ENCODE peak calls at places on chromosomes 1 and 21, in nine cellular contexts. B is left lung; J is psoas muscle; U is Panc1; H is HCT116; M is HepG2; K is A549; R is CD4-positive, CD25-positive, alpha-beta regulatory T cell; X is body of pancreas. O is an unnamed sample.

GRCh38 chr21:27975514-27975913 is 1008.6 kb upstream of the ADAMTS5 start:
- ATAC-seq in X (no peak), U (no peak), H (no peak), B (no peak), K (no peak), R (no peak), J (no peak), M (no peak), O (no peak)

GRCh38 chr1:153648000-153648643 is 10.4 kb upstream of the SNAPIN start:
- ATAC-seq in K (no peak), U (peak; percentile 27), H (peak; percentile 21), X (no peak), B (no peak), R (no peak), M (no peak), J (no peak), O (no peak)

GRCh38 chr1:178644308-178645120 is 80.5 kb upstream of the RALGPS2 start:
- ATAC-seq in B (no peak), H (no peak), U (no peak), X (peak; percentile 71), J (peak; percentile 39), R (no peak), M (peak; percentile 65), K (no peak), O (no peak)

GRCh38 chr21:38376235-38376634 is 119.4 kb downstream of the KCNJ15 start:
- ATAC-seq in J (no peak), K (no peak), M (no peak), U (no peak), H (no peak), X (no peak), B (peak; percentile 71), R (no peak), O (no peak)

GRCh38 chr1:232589111-232589808 is 40.7 kb downstream of the SIPA1L2 start:
- ATAC-seq in B (no peak), J (no peak), U (no peak), K (no peak), R (no peak), H (no peak), M (no peak), X (peak; percentile 35), O (no peak)

GRCh38 chr21:45208627-45208951 is 79.1 kb downstream of the POFUT2 start:
- ATAC-seq in M (no peak), B (no peak), K (no peak), J (no peak), H (no peak), U (no peak), X (no peak), R (no peak), O (no peak)

GRCh38 chr1:89260042-89260441 is 12.6 kb downstream of the GBP5 start:
- ATAC-seq in X (no peak), B (no peak), J (no peak), K (no peak), H (peak; percentile 36), R (peak; percentile 13), U (no peak), M (no peak), O (no peak)

GRCh38 chr1:99590578-99591209 is 55.2 kb upstream of the PALMD start:
- ATAC-seq in X (peak; percentile 35), M (no peak), U (no peak), H (no peak), K (no peak), B (peak; percentile 57), J (no peak), R (no peak), O (peak; percentile 25)

GRCh38 chr1:152983743-152984142 is at the start of gene SPRR1A:
- ATAC-seq in B (no peak), X (no peak), J (no peak), R (no peak), M (no peak), H (no peak), K (no peak), U (no peak), O (no peak)

GRCh38 chr1:236066828-236067386 is 2.0 kb upstream of the NID1 start:
- ATAC-seq in H (no peak), M (no peak), U (no peak), X (no peak), R (peak; percentile 80), K (no peak), B (peak; percentile 18), J (no peak), O (peak; percentile 62)

GRCh38 chr1:15524283-15525042 is 448 bp upstream of the CASP9 start:
- ATAC-seq in M (peak; percentile 26), K (peak; percentile 56), U (peak; percentile 66), J (peak; percentile 73), R (peak; percentile 55), B (peak; percentile 73), H (peak; percentile 62), X (peak; percentile 67), O (peak; percentile 71)

GRCh38 chr21:44079846-44080245 is 27.4 kb upstream of the PWP2 start:
- ATAC-seq in J (no peak), R (no peak), H (no peak), M (no peak), B (peak; percentile 48), K (no peak), U (no peak), X (no peak), O (no peak)
- H3K4me3 ChIP-seq in J (no peak overlapping the region), R (no peak overlapping the region), H (no peak overlapping the region), M (no peak overlapping the region), B (no peak overlapping the region), K (no peak overlapping the region), U (no peak overlapping the region), X (no peak overlapping the region), O (no peak overlapping the region)

DNA sequence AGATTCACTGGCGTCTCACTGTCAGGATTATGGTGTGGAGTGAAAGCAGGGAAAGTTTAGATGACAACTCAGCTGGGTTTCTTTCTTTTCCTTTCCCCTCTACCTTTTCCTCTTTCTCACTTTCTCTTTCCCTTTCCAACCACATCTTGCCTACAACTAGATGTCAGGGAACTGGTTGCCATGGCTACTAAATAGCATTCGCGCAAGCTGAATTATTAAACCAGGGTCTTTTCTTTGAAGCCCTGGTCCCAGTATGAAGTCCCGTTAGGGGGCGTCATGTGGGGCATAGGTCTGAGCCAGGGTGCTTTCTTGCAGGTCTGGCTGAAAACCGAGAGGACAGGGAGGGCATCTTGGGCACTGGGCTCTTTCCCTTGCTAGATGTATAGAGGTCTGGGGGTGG is 168.4 kb upstream of the CACNA1E start:
- ATAC-seq in X (no peak), K (no peak), R (no peak), B (no peak), H (no peak), M (no peak), U (no peak), J (no peak), O (no peak)
- H3K4me3 ChIP-seq in X (no peak overlapping the region), K (no peak overlapping the region), R (no peak overlapping the region), B (no peak overlapping the region), H (no peak overlapping the region), M (no peak overlapping the region), U (peak overlapping the region; percentile 13), J (no peak overlapping the region), O (no peak overlapping the region)

DNA sequence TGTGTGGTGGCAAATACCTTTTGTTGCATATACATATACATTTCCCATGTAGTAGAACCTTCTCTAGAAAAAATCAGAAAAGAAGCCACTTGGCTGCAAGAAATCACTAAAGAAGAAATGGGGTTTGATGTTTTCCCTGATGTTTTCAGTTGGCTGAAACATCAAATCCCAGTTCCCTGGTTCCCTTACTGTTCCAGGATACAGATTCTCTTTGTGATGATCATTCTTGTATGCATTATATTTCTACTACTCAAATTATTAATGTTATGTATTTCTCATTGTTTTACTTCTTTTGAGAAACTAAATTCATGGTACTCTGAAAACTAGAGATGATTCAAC is 7.6 kb downstream of the RNU1-2 start:
- ATAC-seq in U (no peak), X (no peak), B (no peak), J (no peak), M (no peak), R (no peak), K (no peak), H (no peak), O (no peak)
- H3K4me3 ChIP-seq in U (peak overlapping the region; percentile 73), X (peak overlapping the region; percentile 3), B (peak overlapping the region; percentile 44), J (peak overlapping the region; percentile 81), M (peak overlapping the region; percentile 75), R (peak overlapping the region; percentile 76), K (peak overlapping the region; percentile 45), H (peak overlapping the region; percentile 55), O (peak overlapping the region; percentile 56)

GRCh38 chr1:18643154-18644012 is 12.7 kb downstream of the PAX7 start:
- ATAC-seq in K (no peak), B (no peak), H (peak; percentile 86), R (no peak), J (peak; percentile 31), U (peak; percentile 62), M (peak; percentile 78), X (no peak), O (no peak)

GRCh38 chr1:18646091-18646775 is 15.6 kb downstream of the PAX7 start:
- ATAC-seq in J (no peak), K (no peak), M (no peak), B (peak; percentile 66), R (no peak), X (no peak), U (no peak), H (no peak), O (no peak)

GRCh38 chr1:18644013-18644399 is 13.4 kb downstream of the PAX7 start:
- ATAC-seq in M (no peak), B (no peak), H (no peak), J (no peak), U (no peak), R (no peak), X (no peak), K (no peak), O (no peak)

GRCh38 chr1:18645172-18646090 is 14.8 kb downstream of the PAX7 start:
- ATAC-seq in U (peak; percentile 13), X (no peak), H (no peak), J (no peak), R (no peak), B (peak; percentile 17), K (no peak), M (peak; percentile 44), O (no peak)

DNA sequence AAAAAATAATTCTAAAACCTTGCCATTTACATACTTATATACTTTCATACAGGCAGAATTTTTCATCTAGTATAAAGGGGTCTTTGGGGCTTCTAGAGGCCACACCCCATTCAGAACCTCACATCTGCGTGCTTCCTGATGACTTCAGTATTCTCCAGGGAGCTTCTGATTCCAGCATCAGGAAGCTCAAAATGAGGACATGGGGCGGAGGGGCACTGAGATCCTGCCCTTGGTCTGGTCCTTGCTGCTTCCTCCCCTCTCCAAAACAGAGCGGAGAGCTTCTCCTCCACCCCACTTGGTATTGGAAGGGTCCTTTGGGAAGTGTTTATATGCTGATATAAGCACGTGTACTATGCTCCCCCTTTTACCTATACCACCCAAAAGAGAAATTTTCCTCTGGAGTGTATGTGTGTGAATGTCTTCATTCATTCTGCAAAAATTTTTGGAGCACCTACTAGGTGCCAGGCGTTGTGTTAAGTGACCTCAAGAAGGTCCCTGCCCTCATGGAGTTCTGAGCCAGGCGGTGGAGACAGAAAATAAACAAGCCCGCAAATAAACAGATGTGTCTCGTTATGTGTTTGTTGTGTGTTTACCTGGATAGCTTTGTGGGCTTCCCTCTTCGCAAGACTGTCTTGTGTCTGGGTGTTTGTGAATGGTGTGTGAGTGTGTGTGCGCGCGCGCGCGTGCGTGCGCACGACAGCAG is 14.0 kb downstream of the PAX7 start:
- ATAC-seq in R (no peak), H (no peak), X (no peak), B (no peak), M (no peak), J (no peak), K (no peak), U (no peak), O (no peak)
- H3K4me3 ChIP-seq in R (no peak overlapping the region), H (no peak overlapping the region), X (no peak overlapping the region), B (no peak overlapping the region), M (no peak overlapping the region), J (peak overlapping the region; percentile 57), K (no peak overlapping the region), U (no peak overlapping the region), O (no peak overlapping the region)